ENCODE peak calls at places on chromosomes 12 and 14, in nine cellular contexts. F is body of pancreas, R is heart left ventricle, I is Peyer's patch, K is A549, N is esophagus squamous epithelium, Y is ovary, Z is stomach, X is suprapubic skin. B is an unnamed sample.

GRCh38 chr12:131852551-131853299 is 24.5 kb downstream of the MMP17 start:
- DNase-seq in X (peak), R (peak), K (peak), F (no peak), Y (no peak), Z (no peak), N (no peak), I (no peak), B (no peak)

GRCh38 chr12:112656141-112656540 is 135.4 kb upstream of the RPH3A start:
- DNase-seq in R (no peak), Z (no peak), Y (no peak), K (no peak), N (no peak), X (no peak), F (no peak), I (no peak), B (no peak)

GRCh38 chr12:121543786-121544185 is 37.0 kb downstream of the KDM2B start:
- DNase-seq in Y (no peak), X (no peak), Z (no peak), F (no peak), R (no peak), N (no peak), I (no peak), K (no peak), B (no peak)

GRCh38 chr12:19287302-19287701 is 152.0 kb upstream of the AEBP2 start:
- DNase-seq in Y (no peak), N (no peak), X (no peak), K (no peak), I (no peak), R (no peak), F (no peak), Z (no peak), B (no peak)

GRCh38 chr12:127422935-127423585 is 843.9 kb upstream of the TMEM132C start:
- DNase-seq in F (no peak), Z (no peak), I (no peak), X (no peak), N (no peak), K (no peak), Y (no peak), R (no peak), B (no peak)

GRCh38 chr12:113040722-113041168 is 15.8 kb upstream of the DTX1 start:
- DNase-seq in I (no peak), Z (peak), F (no peak), Y (no peak), R (peak), N (peak), K (peak), X (peak), B (peak)

GRCh38 chr14:79825046-79825521 is 386.2 kb downstream of the DIO2 start:
- DNase-seq in X (no peak), I (no peak), K (no peak), R (no peak), F (no peak), N (no peak), Y (no peak), Z (no peak), B (no peak)

GRCh38 chr12:65656904-65657351 is 167.4 kb upstream of the HMGA2 start:
- DNase-seq in K (peak), I (no peak), X (no peak), N (no peak), Z (no peak), F (no peak), R (no peak), Y (no peak), B (no peak)

GRCh38 chr12:5868585-5869295 is 76.3 kb downstream of the ANO2 start:
- DNase-seq in R (no peak), F (no peak), N (no peak), K (no peak), X (no peak), Y (no peak), Z (no peak), I (no peak), B (no peak)

GRCh38 chr12:40312982-40313576 is 88.3 kb downstream of the LRRK2 start:
- DNase-seq in K (peak), F (no peak), I (no peak), Y (no peak), R (no peak), N (no peak), Z (no peak), X (no peak), B (no peak)

GRCh38 chr12:115988629-115989563 is 288.6 kb downstream of the MED13L start:
- DNase-seq in K (no peak), F (no peak), Z (no peak), R (no peak), I (no peak), Y (no peak), X (no peak), N (no peak), B (no peak)

GRCh38 chr14:104554608-104555401 is 24.8 kb upstream of the C14orf180 start:
- DNase-seq in X (peak), F (peak), N (no peak), I (peak), Y (peak), Z (no peak), K (no peak), R (peak), B (peak)

GRCh38 chr12:25769076-25769945 is 189.2 kb upstream of the RASSF8 start:
- DNase-seq in R (no peak), K (peak), Y (no peak), F (no peak), X (no peak), N (no peak), I (no peak), Z (no peak), B (no peak)

GRCh38 chr12:107767466-107767865 is 6.5 kb upstream of the PRDM4 start:
- DNase-seq in X (no peak), Y (no peak), Z (no peak), F (no peak), K (no peak), R (no peak), N (no peak), I (no peak), B (no peak)

GRCh38 chr12:76158518-76159321 is 74.2 kb upstream of the NAP1L1 start:
- DNase-seq in Y (no peak), K (peak), N (no peak), R (no peak), I (peak), Z (peak), X (no peak), F (peak), B (no peak)

GRCh38 chr14:89013098-89013504 is 188.7 kb downstream of the TTC8 start:
- DNase-seq in Z (peak), R (no peak), F (peak), I (peak), N (no peak), X (no peak), K (peak), Y (no peak), B (no peak)

GRCh38 chr12:111546758-111547383 is 52.2 kb downstream of the ATXN2 start:
- DNase-seq in X (no peak), K (no peak), Z (no peak), R (no peak), F (no peak), Y (no peak), I (no peak), N (no peak), B (no peak)

GRCh38 chr12:31362759-31363415 is 36.9 kb upstream of the SINHCAF start:
- DNase-seq in Z (peak), I (peak), F (no peak), K (peak), N (no peak), X (no peak), Y (no peak), R (no peak), B (no peak)

GRCh38 chr12:8832500-8832899 is 10.1 kb downstream of the A2ML1 start:
- DNase-seq in N (no peak), R (no peak), I (no peak), X (no peak), K (no peak), Z (no peak), F (no peak), Y (no peak), B (no peak)

GRCh38 chr14:92939699-92940098 is 16.7 kb downstream of the CHGA start:
- DNase-seq in R (no peak), Z (no peak), K (no peak), Y (no peak), X (no peak), N (no peak), F (no peak), I (no peak), B (no peak)

GRCh38 chr12:92537235-92537960 is 165.4 kb upstream of the PLEKHG7 start:
- DNase-seq in K (no peak), X (no peak), N (no peak), R (no peak), Z (no peak), F (no peak), I (no peak), Y (no peak), B (no peak)

GRCh38 chr12:8823565-8824300 is 1.3 kb downstream of the A2ML1 start:
- DNase-seq in N (no peak), X (no peak), K (peak), I (no peak), F (peak), R (no peak), Z (no peak), Y (peak), B (peak)

GRCh38 chr12:113866496-113866895 is 99.6 kb downstream of the RBM19 start:
- DNase-seq in N (no peak), R (peak), K (no peak), X (no peak), F (no peak), Z (no peak), Y (no peak), I (no peak), B (no peak)

GRCh38 chr12:52877242-52877641 is 27.6 kb downstream of the KRT8 start:
- DNase-seq in Z (no peak), N (no peak), X (no peak), K (peak), R (no peak), I (no peak), Y (no peak), F (no peak), B (no peak)

GRCh38 chr12:52878507-52879393 is 26.1 kb downstream of the KRT8 start:
- DNase-seq in K (no peak), N (no peak), R (no peak), I (no peak), F (no peak), X (no peak), Z (no peak), Y (no peak), B (no peak)

GRCh38 chr12:52874573-52875435 is 26.0 kb upstream of the KRT78 start:
- DNase-seq in Y (no peak), Z (no peak), K (no peak), F (no peak), N (no peak), I (no peak), X (no peak), R (no peak), B (no peak)

GRCh38 chr12:52873832-52874572 is 25.2 kb upstream of the KRT78 start:
- DNase-seq in I (peak), F (peak), R (peak), K (peak), Z (peak), Y (peak), X (peak), N (no peak), B (peak)

GRCh38 chr12:52876371-52876770 is 27.6 kb upstream of the KRT78 start:
- DNase-seq in F (no peak), Y (no peak), R (no peak), N (no peak), X (peak), K (peak), Z (peak), I (peak), B (no peak)
- TF ChIP-seq POLR2A in F (no peak), Y (no peak), R (no peak), N (no peak), X (no peak), K (no peak), Z (no peak), I (no peak), B (no peak)

GRCh38 chr14:74906923-74907620 is 16.0 kb downstream of the RPS6KL1 start:
- DNase-seq in R (no peak), I (peak), X (no peak), F (no peak), Y (no peak), K (no peak), Z (no peak), N (no peak), B (no peak)
- TF ChIP-seq POLR2A in R (no peak), I (no peak), X (no peak), F (no peak), Y (no peak), K (no peak), Z (no peak), N (no peak), B (no peak)

GRCh38 chr12:7501031-7501585 is 2.5 kb downstream of the CD163 start:
- DNase-seq in X (no peak), N (no peak), K (peak), Z (no peak), F (no peak), I (no peak), Y (no peak), R (no peak), B (no peak)

GRCh38 chr12:7495136-7495535 is 8.4 kb downstream of the CD163 start:
- DNase-seq in F (no peak), R (no peak), I (no peak), N (no peak), K (no peak), X (no peak), Y (no peak), Z (no peak), B (no peak)

GRCh38 chr12:7497661-7498060 is 5.9 kb downstream of the CD163 start:
- DNase-seq in X (no peak), Y (no peak), K (no peak), N (no peak), F (no peak), Z (no peak), R (no peak), I (no peak), B (no peak)

GRCh38 chr12:7502612-7503011 is 965 bp downstream of the CD163 start:
- DNase-seq in N (no peak), Z (no peak), K (no peak), F (no peak), I (no peak), R (no peak), X (no peak), Y (no peak), B (no peak)

DNA sequence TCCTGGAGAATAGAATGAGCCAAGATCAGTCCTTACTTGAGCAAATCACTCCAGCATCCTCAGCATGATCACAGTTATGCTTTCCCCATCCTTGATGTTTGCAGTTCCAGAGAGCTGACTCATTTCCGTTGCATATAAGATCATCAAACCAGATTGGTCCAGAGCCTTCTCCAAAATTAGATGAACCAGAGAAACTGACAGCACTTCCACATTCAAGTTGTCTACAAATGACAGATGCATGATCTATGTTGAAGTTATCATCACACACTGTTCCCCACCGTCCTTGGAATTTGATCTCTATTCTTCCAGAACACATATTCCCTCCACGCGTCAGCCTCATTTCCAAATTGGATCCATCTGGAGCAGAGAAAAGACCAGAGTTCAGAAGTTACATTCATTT is 4.7 kb downstream of the CD163 start:
- DNase-seq in R (no peak), F (no peak), Z (no peak), X (no peak), I (no peak), K (no peak), Y (no peak), N (no peak), B (no peak)
- TF ChIP-seq POLR2A in R (no peak), F (no peak), Z (no peak), X (no peak), I (no peak), K (no peak), Y (no peak), N (no peak), B (no peak)

GRCh38 chr14:49999216-49999761 is 106.4 kb downstream of the ARF6 start:
- DNase-seq in Y (no peak), K (peak), F (peak), X (peak), Z (peak), N (peak), I (peak), R (peak), B (peak)
- TF ChIP-seq POLR2A in Y (no peak), K (no peak), F (no peak), X (no peak), Z (no peak), N (peak), I (peak), R (peak), B (no peak)

GRCh38 chr12:123633379-123634141 is at the start of the genes EIF2B1 and GTF2H3:
- DNase-seq in I (peak), N (peak), R (peak), F (peak), Z (peak), K (peak), X (peak), Y (peak), B (peak)
- TF ChIP-seq POLR2A in I (peak), N (peak), R (peak), F (peak), Z (peak), K (peak), X (no peak), Y (peak), B (peak)

GRCh38 chr14:73612339-73613045 is at the start of gene ACOT6:
- DNase-seq in N (no peak), K (peak), I (peak), F (peak), Y (peak), R (peak), Z (peak), X (peak), B (peak)
- TF ChIP-seq POLR2A in N (peak), K (peak), I (no peak), F (peak), Y (peak), R (no peak), Z (no peak), X (no peak), B (peak)

DNA sequence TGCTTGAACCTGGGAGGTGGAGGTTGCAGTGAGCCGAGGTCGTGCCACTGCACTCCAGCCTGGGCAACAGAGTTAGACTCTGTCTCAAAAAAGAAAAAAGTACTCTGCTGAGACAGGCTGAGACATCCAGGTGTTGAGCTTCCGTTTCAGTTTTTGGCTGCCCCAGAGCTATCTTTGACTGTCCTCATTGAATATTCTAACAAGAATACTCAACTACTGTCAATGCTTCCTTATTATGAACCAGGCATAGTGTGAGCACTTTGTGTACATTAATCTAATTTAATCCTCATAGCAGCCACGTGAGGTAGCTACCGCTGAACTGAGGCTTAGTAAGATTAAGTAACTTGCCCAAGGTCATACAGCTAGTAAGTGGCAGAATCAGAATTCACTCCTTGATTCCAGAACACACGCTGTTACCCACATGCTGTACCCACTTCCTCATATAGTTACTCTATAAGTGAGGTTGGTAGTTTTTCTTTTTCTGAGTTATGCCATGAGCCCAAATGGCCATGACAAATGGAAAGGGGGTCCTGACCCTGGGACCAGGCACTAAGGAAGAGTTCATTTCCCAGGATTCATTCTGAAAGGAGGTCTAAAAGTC is 11.3 kb downstream of the ALDH1L2 start:
- DNase-seq in R (no peak), Y (no peak), X (no peak), I (no peak), N (no peak), Z (no peak), F (no peak), K (no peak), B (no peak)
- TF ChIP-seq POLR2A in R (no peak), Y (no peak), X (no peak), I (no peak), N (no peak), Z (no peak), F (no peak), K (no peak), B (no peak)

GRCh38 chr14:56057071-56057865 is 60.9 kb upstream of the PELI2 start:
- DNase-seq in I (no peak), N (no peak), X (no peak), Y (no peak), K (no peak), F (no peak), R (no peak), Z (no peak), B (no peak)
- TF ChIP-seq POLR2A in I (no peak), N (no peak), X (no peak), Y (no peak), K (no peak), F (no peak), R (no peak), Z (no peak), B (no peak)